ENCODE peak calls at places on chromosomes 4 and X, in five cellular contexts. T is K562, D is HepG2, K is GM12878, P is A549. X is an unnamed sample.
A peak's percentile ranks its signal among the peaks of the same experiment; 100 is the strongest.

GRCh38 chr4:78885598-78885997 is 53.6 kb downstream of the PAQR3 start:
- DNase-seq in T (no peak), D (no peak), K (no peak), P (no peak), X (no peak)

GRCh38 chr4:16439003-16439402 is 212.7 kb upstream of the TAPT1 start:
- DNase-seq in T (no peak), D (no peak), K (no peak), P (no peak), X (no peak)

GRCh38 chr4:8533274-8533865 is 46.8 kb upstream of the GPR78 start:
- DNase-seq in T (no peak), D (no peak), K (no peak), P (no peak), X (no peak)

GRCh38 chr4:91436556-91436955 is 867.2 kb upstream of the GRID2 start:
- DNase-seq in T (no peak), D (no peak), K (no peak), P (no peak), X (no peak)

GRCh38 chrX:56284269-56284668 is 52.1 kb downstream of the KLF8 start:
- DNase-seq in T (no peak), D (no peak), K (no peak), P (no peak), X (no peak)

GRCh38 chrX:20320461-20321159 is 53.9 kb upstream of the RPS6KA3 start:
- DNase-seq in T (no peak), D (peak; percentile 90), K (peak; percentile 57), P (no peak), X (no peak)

GRCh38 chrX:27619975-27620374 is 29.8 kb downstream of the DCAF8L2 start:
- DNase-seq in T (no peak), D (peak; percentile 5), K (no peak), P (peak; percentile 10), X (peak; percentile 21)

GRCh38 chr4:141402696-141403095 is 182.0 kb downstream of the ZNF330 start:
- DNase-seq in T (no peak), D (no peak), K (no peak), P (no peak), X (no peak)

GRCh38 chr4:36290641-36291040 is 9.2 kb downstream of the DTHD1 start:
- DNase-seq in T (no peak), D (no peak), K (no peak), P (no peak), X (no peak)

GRCh38 chr4:11622961-11623725 is 194.4 kb upstream of the HS3ST1 start:
- DNase-seq in T (no peak), D (no peak), K (no peak), P (no peak), X (no peak)

GRCh38 chr4:153594208-153594607 is 89.9 kb upstream of the TLR2 start:
- DNase-seq in T (no peak), D (no peak), K (no peak), P (no peak), X (no peak)

GRCh38 chrX:24946369-24946768 is 69.4 kb downstream of the ARX start:
- DNase-seq in T (no peak), D (no peak), K (no peak), P (no peak), X (no peak)

GRCh38 chr4:152771736-152772533 is 7.6 kb downstream of the TIGD4 start:
- DNase-seq in T (no peak), D (no peak), K (no peak), P (no peak), X (no peak)

GRCh38 chrX:10769696-10770619 is 149.6 kb upstream of the MID1 start:
- DNase-seq in T (no peak), D (no peak), K (no peak), P (no peak), X (peak; percentile 21)

GRCh38 chr4:185512516-185512915 is 22.8 kb downstream of the PDLIM3 start:
- DNase-seq in T (no peak), D (no peak), K (no peak), P (no peak), X (no peak)

GRCh38 chr4:37644962-37645361 is 41.2 kb downstream of the RELL1 start:
- DNase-seq in T (no peak), D (no peak), K (no peak), P (peak; percentile 59), X (no peak)

GRCh38 chr4:25969374-25969773 is 55.4 kb downstream of the SMIM20 start:
- DNase-seq in T (peak; percentile 60), D (no peak), K (no peak), P (no peak), X (no peak)

GRCh38 chrX:154349359-154349935 is 25.0 kb downstream of the FLNA start:
- DNase-seq in T (no peak), D (no peak), K (no peak), P (peak; percentile 26), X (no peak)

GRCh38 chr4:65422109-65422508 is 248.2 kb downstream of the EPHA5 start:
- DNase-seq in T (no peak), D (no peak), K (no peak), P (no peak), X (no peak)

GRCh38 chr4:38612996-38613395 is 51.0 kb upstream of the KLF3 start:
- DNase-seq in T (no peak), D (no peak), K (no peak), P (no peak), X (no peak)

GRCh38 chr4:157992038-157992706 is 180.7 kb downstream of the GASK1B start:
- DNase-seq in T (peak; percentile 13), D (peak; percentile 60), K (no peak), P (peak; percentile 68), X (peak; percentile 84)

GRCh38 chr4:55468724-55469123 is 73.0 kb downstream of the TMEM165 start:
- DNase-seq in T (no peak), D (peak; percentile 49), K (no peak), P (peak; percentile 35), X (no peak)

GRCh38 chrX:17456526-17456925 is 81.5 kb downstream of the NHS start:
- DNase-seq in T (no peak), D (no peak), K (no peak), P (no peak), X (no peak)

GRCh38 chrX:94401426-94401825 is 727.4 kb downstream of the FAM133A start:
- DNase-seq in T (no peak), D (no peak), K (no peak), P (peak; percentile 0), X (no peak)

GRCh38 chrX:134004038-134004437 is 18.6 kb upstream of the GPC3 start:
- DNase-seq in T (no peak), D (no peak), K (no peak), P (no peak), X (no peak)

DNA sequence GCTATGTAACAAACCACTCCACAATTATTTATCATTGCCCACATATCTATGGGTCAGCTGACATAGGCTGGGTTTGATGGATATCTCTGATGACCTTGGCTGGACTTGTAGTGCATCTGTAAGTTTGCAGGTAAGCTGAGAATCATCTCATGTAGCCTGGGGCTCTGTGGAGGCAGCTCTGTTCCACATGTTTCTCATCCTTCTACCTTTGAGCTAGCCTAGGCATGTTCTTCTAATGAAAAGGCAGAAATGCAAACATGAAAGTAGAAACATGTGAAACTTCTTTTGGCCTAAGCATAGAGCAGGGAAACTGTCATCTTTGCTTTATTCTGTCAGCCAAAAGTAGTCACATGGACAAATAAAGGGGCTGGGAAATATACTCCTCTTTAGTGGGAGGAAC is 18.2 kb downstream of the MRPL1 start:
- DNase-seq in T (no peak), D (no peak), K (no peak), P (no peak), X (no peak)
- TF ChIP-seq JUNB in T (no peak), D (no peak), K (no peak), P (no peak), X (no peak)

GRCh38 chr4:139189417-139189749 is 12.4 kb upstream of the ELF2 start:
- DNase-seq in T (no peak), D (no peak), K (no peak), P (no peak), X (no peak)
- H3K4me1 ChIP-seq in T (peaks cover 9% of the 10 kb centered on the region), D (peaks cover 9% of the 10 kb centered on the region), K (no peaks in the 10 kb centered on the region), P (peaks cover 5% of the 10 kb centered on the region), X (peaks cover 9% of the 10 kb centered on the region)

GRCh38 chr4:151202381-151202780 is 74.6 kb upstream of the PRSS48 start:
- DNase-seq in T (no peak), D (no peak), K (no peak), P (no peak), X (no peak)

GRCh38 chr4:151195801-151196200 is 81.2 kb upstream of the PRSS48 start:
- DNase-seq in T (no peak), D (no peak), K (no peak), P (peak; percentile 10), X (no peak)

GRCh38 chr4:151197258-151197657 is 79.7 kb upstream of the PRSS48 start:
- DNase-seq in T (no peak), D (no peak), K (no peak), P (no peak), X (no peak)

GRCh38 chr4:151199496-151200190 is 77.3 kb upstream of the PRSS48 start:
- DNase-seq in T (no peak), D (peak; percentile 47), K (no peak), P (no peak), X (no peak)

DNA sequence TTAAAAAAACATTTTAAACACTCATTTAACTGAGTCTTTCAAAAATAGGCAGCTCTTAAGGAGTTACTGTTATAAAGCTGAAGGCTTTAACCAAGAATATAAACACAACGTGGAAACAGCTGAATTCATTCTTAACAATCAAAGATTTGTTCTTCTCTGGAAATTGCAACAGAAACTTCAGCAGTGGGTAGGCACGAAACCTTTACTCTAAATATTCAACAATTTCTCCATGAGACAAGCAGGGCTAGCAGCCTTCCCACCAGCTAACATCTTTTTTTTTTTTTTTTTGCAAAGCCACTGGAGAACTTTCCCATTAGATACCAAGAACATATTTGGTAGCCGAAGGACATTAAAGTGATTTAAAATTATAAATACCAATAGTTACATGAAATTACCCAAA is 78.2 kb upstream of the PRSS48 start:
- DNase-seq in T (no peak), D (no peak), K (no peak), P (no peak), X (no peak)
- H3K4me2 ChIP-seq in T (no peak overlapping the region), D (no peak overlapping the region), K (no peak overlapping the region), P (no peak overlapping the region), X (no peak overlapping the region)

GRCh38 chr4:139316733-139317132 is 14.5 kb upstream of the NDUFC1 start:
- DNase-seq in T (no peak), D (no peak), K (no peak), P (no peak), X (no peak)
- TF ChIP-seq JUNB in T (no peak), D (no peak), K (no peak), P (no peak), X (no peak)

GRCh38 chr4:85736576-85736975 is 261.6 kb downstream of the ARHGAP24 start:
- DNase-seq in T (no peak), D (no peak), K (no peak), P (no peak), X (no peak)

GRCh38 chr4:85734446-85734845 is 259.5 kb downstream of the ARHGAP24 start:
- DNase-seq in T (no peak), D (no peak), K (no peak), P (no peak), X (no peak)

GRCh38 chr4:85738721-85739120 is 263.8 kb downstream of the ARHGAP24 start:
- DNase-seq in T (no peak), D (no peak), K (no peak), P (no peak), X (no peak)

GRCh38 chr4:85740431-85740861 is 265.5 kb downstream of the ARHGAP24 start:
- DNase-seq in T (no peak), D (no peak), K (no peak), P (no peak), X (no peak)

DNA sequence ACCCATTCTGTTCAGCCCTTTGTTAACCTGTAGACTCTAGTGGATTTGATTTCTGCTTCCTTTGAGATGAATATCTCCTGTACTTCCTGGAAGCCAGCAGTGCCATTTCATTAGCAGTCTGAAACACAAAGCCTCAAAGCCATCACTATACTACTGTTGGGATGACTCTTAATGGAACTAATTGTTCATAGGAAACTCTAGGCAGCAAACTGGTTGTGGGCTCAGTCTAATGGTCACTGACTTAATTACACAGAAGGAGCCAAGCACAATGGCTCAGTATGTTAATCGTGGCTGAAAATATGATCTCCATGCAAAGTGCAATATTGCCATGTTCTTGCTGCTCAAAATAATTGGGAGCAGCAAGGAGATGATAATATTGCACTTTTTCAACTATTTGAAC is 262.3 kb downstream of the ARHGAP24 start:
- DNase-seq in T (no peak), D (no peak), K (no peak), P (no peak), X (no peak)
- H3K4me1 ChIP-seq in T (no peaks in the 10 kb centered on the region), D (no peaks in the 10 kb centered on the region), K (no peaks in the 10 kb centered on the region), P (peaks cover 29% of the 10 kb centered on the region), X (peaks cover 4% of the 10 kb centered on the region)